ENCODE peak calls at places on chromosomes 1 and 21, in five cellular contexts. L is heart right ventricle, C is mammary epithelial cell, M is PC-3, T is endothelial cell. U is an unnamed sample.
A peak's percentile ranks its signal among the peaks of the same experiment; 100 is the strongest.

GRCh38 chr21:41779659-41780058 is 12.8 kb upstream of the RIPK4 start:
- DNase-seq in T (no peak), M (peak; percentile 44), L (no peak), C (no peak), U (no peak)

GRCh38 chr1:84073266-84073665 is 70.8 kb upstream of the PRKACB start:
- DNase-seq in C (no peak), T (no peak), L (no peak), M (no peak), U (no peak)

GRCh38 chr21:44999972-45000636 is 60.3 kb downstream of the SLX9 start:
- DNase-seq in T (no peak), C (peak; percentile 26), M (no peak), L (peak; percentile 8), U (no peak)

GRCh38 chr1:150622219-150622975 is 7.0 kb downstream of the ENSA start:
- DNase-seq in T (peak; percentile 52), C (no peak), L (peak; percentile 66), M (peak; percentile 6), U (no peak)

GRCh38 chr1:170357750-170358149 is 174.2 kb upstream of the GORAB start:
- DNase-seq in L (no peak), C (no peak), T (no peak), M (peak; percentile 57), U (no peak)

GRCh38 chr1:51897699-51898031 is 19.1 kb upstream of the NRDC start:
- DNase-seq in L (no peak), C (peak; percentile 81), T (no peak), M (peak; percentile 94), U (peak; percentile 91)

GRCh38 chr1:209768354-209768774 is 12.5 kb downstream of the TRAF3IP3 start:
- DNase-seq in L (no peak), C (peak; percentile 32), T (no peak), M (no peak), U (no peak)

GRCh38 chr1:223811634-223812101 is 34.1 kb downstream of the TP53BP2 start:
- DNase-seq in T (no peak), L (no peak), C (peak; percentile 27), M (peak; percentile 79), U (no peak)

GRCh38 chr1:245085508-245086095 is 69.2 kb upstream of the KIF26B start:
- DNase-seq in M (peak; percentile 75), T (no peak), L (no peak), C (peak; percentile 92), U (peak; percentile 89)

DNA sequence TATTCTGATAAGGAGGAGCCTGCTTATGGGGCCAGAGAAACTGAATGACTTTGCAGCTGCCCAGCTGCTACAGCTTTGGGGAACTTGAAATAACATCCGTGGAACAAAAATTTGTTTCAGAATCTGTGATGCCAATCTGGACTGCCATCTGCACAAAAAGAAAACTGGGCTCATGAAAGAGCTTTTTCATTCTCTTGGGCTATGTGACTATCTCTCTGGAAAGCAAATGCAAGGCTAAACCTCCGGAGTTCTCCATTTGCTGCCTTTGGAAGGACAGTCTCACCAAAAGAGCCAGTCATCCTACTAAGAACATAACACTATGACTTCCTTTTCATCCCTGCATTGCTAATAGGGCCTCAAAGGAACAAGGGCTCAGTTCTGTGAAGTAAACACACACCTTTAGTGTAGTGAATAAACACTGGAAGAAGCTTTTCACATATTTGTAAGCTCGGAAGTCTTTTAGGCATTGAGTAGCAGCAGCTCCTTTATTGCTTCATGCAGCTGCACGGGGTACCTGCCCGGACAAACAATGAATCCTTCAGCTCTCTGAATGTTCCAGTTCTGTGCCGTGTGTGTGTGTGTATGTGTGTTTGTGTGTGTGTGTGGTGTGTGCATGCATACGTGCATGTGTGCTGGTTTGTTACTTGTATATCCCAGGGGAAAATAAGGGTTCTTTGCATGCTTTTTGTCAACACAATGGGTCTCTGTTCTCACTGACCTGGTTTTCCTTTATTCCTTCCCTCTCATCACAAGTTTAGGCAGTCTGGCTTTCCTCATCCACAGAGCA is 255.5 kb upstream of the SGIP1 start:
- DNase-seq in M (no peak), L (no peak), C (no peak), T (no peak), U (peak; percentile 47)
- TF ChIP-seq CTCF in M (no peak), L (no peak), C (no peak), T (no peak), U (no peak)

GRCh38 chr1:114033219-114033706 is 54.0 kb downstream of the OLFML3 start:
- DNase-seq in L (no peak), M (peak; percentile 88), T (peak; percentile 21), C (no peak), U (no peak)
- TF ChIP-seq CTCF in L (peak; percentile 39), M (peak; percentile 86), T (peak; percentile 75), C (peak; percentile 56), U (peak; percentile 56)

GRCh38 chr1:207863893-207864535 is 46.9 kb downstream of the CD34 start:
- DNase-seq in C (no peak), T (no peak), M (no peak), L (no peak), U (no peak)
- TF ChIP-seq CTCF in C (no peak), T (no peak), M (no peak), L (peak; percentile 12), U (no peak)

GRCh38 chr1:12761781-12762180 is 11.8 kb upstream of the PRAMEF12 start:
- DNase-seq in M (no peak), L (no peak), T (no peak), C (no peak), U (no peak)

GRCh38 chr1:12756756-12757433 is 10.9 kb downstream of the CFAP107 start:
- DNase-seq in L (no peak), C (no peak), M (no peak), T (no peak), U (no peak)

GRCh38 chr1:12762766-12763165 is 10.8 kb upstream of the PRAMEF12 start:
- DNase-seq in T (no peak), C (no peak), M (no peak), L (no peak), U (no peak)

GRCh38 chr1:12757836-12758235 is 11.8 kb downstream of the CFAP107 start:
- DNase-seq in T (no peak), L (no peak), M (no peak), C (no peak), U (no peak)

GRCh38 chr1:12760256-12760795 is 13.2 kb upstream of the PRAMEF12 start:
- DNase-seq in M (no peak), L (no peak), C (no peak), T (no peak), U (no peak)
- TF ChIP-seq CTCF in M (peak; percentile 38), L (no peak), C (no peak), T (peak; percentile 45), U (no peak)

DNA sequence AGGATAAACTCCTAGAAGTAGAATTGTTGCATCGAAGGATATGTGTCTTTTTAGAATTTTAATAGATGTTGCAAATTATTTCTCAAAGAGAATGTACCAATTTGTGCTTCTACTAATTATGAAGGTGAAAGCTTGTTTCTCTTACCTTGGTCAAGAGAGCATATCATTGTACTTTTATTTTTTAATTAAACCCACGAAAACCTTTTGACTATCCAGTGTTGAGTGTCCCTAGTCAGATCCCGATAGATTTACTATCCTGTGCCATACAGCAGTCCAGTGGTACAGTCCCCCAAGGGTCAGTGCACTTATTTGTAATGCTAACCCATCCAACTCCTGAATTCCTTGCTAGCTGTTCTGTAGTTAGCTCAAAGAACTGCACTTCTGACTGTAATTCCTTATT is 11.0 kb downstream of the FCRLB start:
- DNase-seq in M (no peak), C (no peak), L (no peak), T (no peak), U (no peak)
- TF ChIP-seq CTCF in M (no peak), C (no peak), L (no peak), T (no peak), U (no peak)

GRCh38 chr1:1918901-1919303 is at the start of gene TMEM52:
- DNase-seq in L (no peak), C (no peak), M (no peak), T (no peak), U (no peak)

GRCh38 chr1:1921459-1921862 is 2.4 kb upstream of the TMEM52 start:
- DNase-seq in C (no peak), M (no peak), T (no peak), L (no peak), U (no peak)

GRCh38 chr1:1920608-1921458 is 1.8 kb upstream of the TMEM52 start:
- DNase-seq in C (no peak), T (peak; percentile 15), M (no peak), L (no peak), U (no peak)

GRCh38 chr1:1919304-1920056 is 401 bp upstream of the TMEM52 start:
- DNase-seq in M (peak; percentile 100), L (peak; percentile 100), C (peak; percentile 92), T (peak; percentile 100), U (peak; percentile 95)

DNA sequence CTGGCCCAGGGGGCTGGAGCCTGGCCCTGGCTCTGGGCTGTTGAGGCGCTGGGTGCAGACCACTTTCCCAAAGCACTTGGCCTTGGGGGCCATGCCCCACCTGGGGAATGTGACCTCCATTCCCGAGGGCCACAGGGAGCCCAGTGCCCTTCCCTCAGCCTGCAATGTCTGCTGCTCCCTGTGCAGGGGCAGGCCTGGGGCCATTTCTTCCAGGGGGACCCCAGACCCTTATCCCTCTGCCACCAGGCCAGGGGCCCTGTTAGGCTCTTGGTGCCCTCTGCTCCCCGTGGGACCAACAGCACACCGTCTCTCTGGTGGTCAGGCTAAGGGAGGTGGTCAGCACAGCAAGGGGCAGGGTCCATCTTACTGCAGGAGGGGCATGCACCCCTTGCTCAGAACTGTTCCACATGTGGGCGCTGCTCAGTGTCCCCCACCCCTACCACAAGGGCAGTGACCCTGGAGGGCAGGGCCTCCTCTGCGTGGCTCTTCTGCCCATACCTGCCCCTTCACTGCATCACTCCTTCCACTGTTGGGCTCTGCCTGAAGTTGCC is 1.1 kb upstream of the TMEM52 start:
- DNase-seq in C (no peak), T (no peak), L (no peak), M (no peak), U (no peak)
- TF ChIP-seq CTCF in C (no peak), T (no peak), L (no peak), M (no peak), U (no peak)